ENCODE peak calls at places on chromosomes 1 and 21, in seven cellular contexts. H is HL-60; A is Calu3; D is prostate gland; V is CD8-positive, alpha-beta T cell; Q is MM.1S; I is cardiac muscle cell. K is an unnamed sample.

GRCh38 chr1:168836469-168836868 is 107.5 kb upstream of the DPT start:
- DNase-seq in H (no peak), A (no peak), D (no peak), V (no peak), Q (no peak), I (no peak), K (no peak)

GRCh38 chr1:33348676-33349080 is 27.8 kb upstream of the A3GALT2 start:
- DNase-seq in H (no peak), A (no peak), D (no peak), V (no peak), Q (peak), I (peak), K (no peak)

GRCh38 chr1:39635871-39636210 is 3.6 kb downstream of the HEYL start:
- DNase-seq in H (no peak), A (no peak), D (no peak), V (no peak), Q (no peak), I (no peak), K (no peak)

GRCh38 chr1:115338457-115338820 is 390 bp upstream of the NGF start:
- DNase-seq in H (no peak), A (no peak), D (no peak), V (no peak), Q (no peak), I (no peak), K (no peak)

GRCh38 chr1:180248731-180249681 is 18.9 kb downstream of the LHX4 start:
- DNase-seq in H (peak), A (peak), D (no peak), V (no peak), Q (no peak), I (peak), K (no peak)

GRCh38 chr1:58702766-58703165 is 2.9 kb upstream of the MYSM1 start:
- DNase-seq in H (no peak), A (no peak), D (no peak), V (no peak), Q (no peak), I (no peak), K (no peak)

GRCh38 chr1:28682840-28683239 is 14.3 kb downstream of the GMEB1 start:
- DNase-seq in H (no peak), A (no peak), D (no peak), V (no peak), Q (no peak), I (no peak), K (no peak)

GRCh38 chr1:194361374-194362131 is 1175.1 kb upstream of the B3GALT2 start:
- DNase-seq in H (no peak), A (no peak), D (no peak), V (no peak), Q (no peak), I (no peak), K (no peak)

GRCh38 chr21:45986316-45987051 is 4.9 kb downstream of the COL6A1 start:
- DNase-seq in H (no peak), A (no peak), D (no peak), V (no peak), Q (no peak), I (no peak), K (no peak)

GRCh38 chr1:197399691-197400521 is 131.9 kb downstream of the CRB1 start:
- DNase-seq in H (peak), A (peak), D (no peak), V (no peak), Q (peak), I (peak), K (peak)

GRCh38 chr21:38898422-38899098 is 92.8 kb downstream of the ETS2 start:
- DNase-seq in H (no peak), A (no peak), D (no peak), V (no peak), Q (no peak), I (no peak), K (no peak)

GRCh38 chr1:19765623-19766022 is 34.1 kb downstream of the TMCO4 start:
- DNase-seq in H (no peak), A (peak), D (no peak), V (no peak), Q (no peak), I (peak), K (no peak)

GRCh38 chr1:1482856-1483255 is 11.3 kb downstream of the ATAD3B start:
- DNase-seq in H (no peak), A (no peak), D (no peak), V (no peak), Q (no peak), I (no peak), K (no peak)

GRCh38 chr1:19430121-19431068 is 54.9 kb downstream of the CAPZB start:
- DNase-seq in H (no peak), A (no peak), D (no peak), V (no peak), Q (no peak), I (peak), K (no peak)

GRCh38 chr1:204499511-204500468 is 5.2 kb upstream of the PIK3C2B start:
- DNase-seq in H (no peak), A (no peak), D (no peak), V (no peak), Q (no peak), I (no peak), K (no peak)

GRCh38 chr1:212612251-212612961 is 3.8 kb downstream of the ATF3 start:
- DNase-seq in H (no peak), A (no peak), D (no peak), V (no peak), Q (no peak), I (no peak), K (no peak)

GRCh38 chr1:33466159-33466558 is 6.3 kb upstream of the ZSCAN20 start:
- DNase-seq in H (no peak), A (no peak), D (no peak), V (no peak), Q (no peak), I (peak), K (no peak)

GRCh38 chr1:65773391-65773790 is 19.3 kb upstream of the PDE4B start:
- DNase-seq in H (no peak), A (no peak), D (no peak), V (no peak), Q (no peak), I (no peak), K (no peak)

GRCh38 chr1:192477630-192478029 is 97.9 kb upstream of the RGS1 start:
- DNase-seq in H (no peak), A (no peak), D (no peak), V (no peak), Q (peak), I (peak), K (peak)

GRCh38 chr1:84851839-84852238 is 41.2 kb downstream of the LPAR3 start:
- DNase-seq in H (no peak), A (peak), D (no peak), V (no peak), Q (no peak), I (peak), K (no peak)

GRCh38 chr1:87024936-87025537 is 110.6 kb downstream of the HS2ST1 start:
- DNase-seq in H (peak), A (peak), D (no peak), V (no peak), Q (peak), I (peak), K (peak)
- TF ChIP-seq CTCF in H (no peak), A (peak), D (peak), V (no peak), Q (peak), I (peak), K (peak)

GRCh38 chr1:34761176-34761761 is 1.7 kb downstream of the GJB4 start:
- DNase-seq in H (no peak), A (no peak), D (no peak), V (no peak), Q (no peak), I (no peak), K (no peak)
- TF ChIP-seq CTCF in H (no peak), A (no peak), D (no peak), V (no peak), Q (no peak), I (no peak), K (no peak)

GRCh38 chr1:117150316-117150715 is 28.8 kb upstream of the TRIM45 start:
- DNase-seq in H (no peak), A (no peak), D (no peak), V (no peak), Q (no peak), I (no peak), K (no peak)
- TF ChIP-seq CTCF in H (no peak), A (no peak), D (no peak), V (no peak), Q (no peak), I (no peak), K (no peak)

DNA sequence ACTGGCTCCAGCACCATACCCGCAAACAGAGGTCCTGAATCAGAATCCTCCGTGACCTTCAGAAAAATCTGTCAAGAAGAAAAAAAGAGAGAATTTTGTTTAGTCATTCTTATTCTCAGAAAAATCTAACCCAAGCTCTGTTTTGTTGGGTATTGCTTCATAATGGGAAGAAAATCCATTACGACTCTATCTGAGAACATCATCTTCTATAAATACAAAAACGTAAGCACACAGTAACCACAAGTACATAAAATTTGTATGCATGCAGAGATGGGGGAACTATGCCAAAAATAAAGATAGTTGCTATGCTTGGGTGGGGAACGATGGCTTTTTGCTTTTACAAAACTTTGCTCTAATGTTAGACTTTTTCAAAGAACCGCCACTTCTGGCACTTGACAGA is 84.2 kb downstream of the ABCA4 start:
- DNase-seq in H (no peak), A (no peak), D (no peak), V (no peak), Q (no peak), I (peak), K (no peak)
- TF ChIP-seq CTCF in H (no peak), A (no peak), D (no peak), V (no peak), Q (no peak), I (no peak), K (no peak)

DNA sequence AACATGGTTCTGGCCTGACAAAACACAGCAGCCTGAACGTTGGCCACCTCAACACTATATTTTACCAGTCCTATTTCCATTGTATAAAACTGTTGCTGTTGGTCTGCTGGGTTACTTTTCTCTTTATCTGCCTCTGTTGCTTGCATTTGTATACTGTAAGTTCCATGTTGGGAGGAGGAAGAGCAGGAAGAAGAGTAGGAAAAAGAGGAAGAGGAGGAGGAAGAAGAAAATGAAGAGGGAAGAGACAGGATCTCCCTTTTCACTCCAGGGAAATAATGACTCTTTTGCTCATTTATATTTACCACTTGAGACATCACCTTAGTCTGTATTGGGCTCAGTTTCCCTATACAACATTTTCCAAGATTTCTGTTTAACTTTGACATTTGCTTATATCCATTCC is 134.2 kb downstream of the PTPRC start:
- DNase-seq in H (no peak), A (no peak), D (no peak), V (no peak), Q (no peak), I (no peak), K (no peak)
- TF ChIP-seq CTCF in H (no peak), A (no peak), D (no peak), V (no peak), Q (no peak), I (no peak), K (no peak)

DNA sequence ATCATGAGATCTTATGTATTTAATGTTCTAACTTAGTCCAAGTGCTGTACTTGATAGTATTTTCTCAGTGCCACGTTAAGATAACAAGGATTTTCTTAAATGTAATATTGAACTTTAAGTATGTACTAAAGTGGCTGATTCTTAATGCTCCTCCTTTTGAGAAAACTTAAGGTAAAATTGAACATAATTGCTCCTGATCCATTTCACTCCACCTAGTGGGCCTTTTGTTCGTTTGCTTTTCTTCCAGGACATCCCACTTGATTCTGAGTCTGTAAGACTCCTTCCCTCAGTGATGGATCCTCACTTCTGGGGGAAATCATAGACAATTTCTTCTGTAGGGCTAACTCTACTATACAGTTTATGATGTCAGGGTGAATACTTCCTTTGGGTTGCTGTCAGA is 173.1 kb downstream of the LMO4 start:
- DNase-seq in H (no peak), A (no peak), D (no peak), V (no peak), Q (no peak), I (peak), K (no peak)
- TF ChIP-seq CTCF in H (no peak), A (no peak), D (no peak), V (no peak), Q (no peak), I (peak), K (no peak)

DNA sequence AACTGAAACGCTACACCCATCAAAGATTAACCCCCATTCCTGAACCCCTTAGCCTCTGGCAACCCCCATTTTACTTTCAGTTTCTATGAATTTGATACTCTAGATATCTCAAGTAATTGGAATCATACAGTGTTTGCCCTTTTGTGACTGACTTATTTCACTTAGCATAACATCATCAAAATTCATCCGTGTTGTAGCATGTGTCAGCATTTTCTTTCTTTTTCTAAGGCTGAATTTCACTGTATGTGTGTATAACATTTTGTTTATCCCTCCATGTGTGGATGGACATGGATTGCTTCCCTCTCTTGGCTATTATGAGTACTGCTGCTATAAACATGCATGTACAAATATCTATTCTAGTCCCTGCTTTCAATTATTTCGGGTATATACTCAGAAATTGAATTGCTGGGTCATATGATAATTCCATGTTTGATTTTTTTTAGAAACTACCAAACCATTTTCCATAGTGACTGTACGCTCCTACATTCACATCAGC is 97.3 kb downstream of the MAP3K21 start:
- DNase-seq in H (no peak), A (no peak), D (no peak), V (no peak), Q (no peak), I (peak), K (no peak)
- TF ChIP-seq CTCF in H (no peak), A (peak), D (no peak), V (no peak), Q (peak), I (no peak), K (no peak)

GRCh38 chr1:242522304-242522945 is 2.1 kb downstream of the PLD5 start:
- DNase-seq in H (no peak), A (no peak), D (no peak), V (no peak), Q (no peak), I (no peak), K (no peak)

GRCh38 chr1:242523282-242523967 is 1.1 kb downstream of the PLD5 start:
- DNase-seq in H (no peak), A (no peak), D (no peak), V (no peak), Q (no peak), I (no peak), K (no peak)

GRCh38 chr1:242525360-242525722 is 844 bp upstream of the PLD5 start:
- DNase-seq in H (no peak), A (no peak), D (no peak), V (no peak), Q (no peak), I (no peak), K (no peak)

GRCh38 chr1:242524571-242525359 is at the start of gene PLD5:
- DNase-seq in H (no peak), A (peak), D (peak), V (no peak), Q (peak), I (peak), K (no peak)

GRCh38 chr1:242523968-242524570 is 428 bp downstream of the PLD5 start:
- DNase-seq in H (no peak), A (peak), D (peak), V (no peak), Q (peak), I (peak), K (peak)
- TF ChIP-seq CTCF in H (no peak), A (no peak), D (no peak), V (no peak), Q (no peak), I (no peak), K (no peak)

DNA sequence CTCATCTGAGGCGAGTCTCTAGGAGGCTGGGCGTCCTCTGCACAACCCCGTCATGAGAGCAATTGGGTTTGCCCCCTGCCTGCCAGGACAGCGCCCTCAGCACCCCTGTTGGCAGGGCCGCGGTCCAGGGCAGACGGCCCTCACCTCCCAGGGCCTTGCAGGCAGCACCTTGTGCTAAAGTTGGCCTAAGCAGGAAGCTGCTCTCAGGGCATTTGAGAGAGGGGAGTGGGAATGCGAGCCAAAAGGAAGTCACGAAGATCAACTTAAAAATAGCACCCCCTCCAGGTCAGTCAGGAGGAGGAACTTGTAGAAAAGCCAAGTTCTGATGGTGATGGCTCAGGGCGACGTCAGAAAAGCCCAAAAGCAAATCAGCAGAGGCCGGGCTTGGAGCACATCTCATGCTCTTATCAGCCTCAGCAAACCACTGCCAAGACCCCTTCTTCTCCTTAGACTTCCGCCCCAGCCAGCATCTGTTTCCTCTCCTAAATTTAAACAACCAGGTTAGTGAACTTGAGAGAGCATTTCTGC is 12.6 kb upstream of the ADORA3 start:
- DNase-seq in H (peak), A (no peak), D (no peak), V (no peak), Q (no peak), I (peak), K (peak)
- TF ChIP-seq CTCF in H (peak), A (no peak), D (no peak), V (peak), Q (no peak), I (peak), K (peak)

K was measured in GM10248.